ENCODE peak calls at places on chromosomes 13 and 19, in ten cellular contexts. E, Z, S, L, Q, D, P, X, F and C are unnamed samples.

GRCh38 chr13:55155046-55155445 is 1985.7 kb upstream of the PRR20A start:
- DNase-seq in E (no peak), Z (no peak), S (no peak), L (no peak), Q (no peak), D (no peak), P (no peak), X (no peak), F (no peak), C (no peak)

GRCh38 chr19:1064661-1065605 is 2.0 kb upstream of the ARHGAP45 start:
- DNase-seq in E (peak; percentile 82), Z (peak; percentile 59), S (peak; percentile 72), L (peak; percentile 80), Q (peak; percentile 89), D (peak; percentile 59), P (peak; percentile 43), X (peak; percentile 86), F (peak; percentile 91), C (peak; percentile 77)

GRCh38 chr19:58395220-58395978 is at the start of gene RNF225:
- DNase-seq in E (no peak), Z (no peak), S (no peak), L (peak; percentile 49), Q (peak; percentile 75), D (no peak), P (no peak), X (no peak), F (no peak), C (no peak)

GRCh38 chr19:607301-608154 is 17.8 kb downstream of the HCN2 start:
- DNase-seq in E (no peak), Z (no peak), S (no peak), L (no peak), Q (no peak), D (no peak), P (no peak), X (no peak), F (no peak), C (no peak)

GRCh38 chr13:23695711-23696512 is 125.7 kb downstream of the TNFRSF19 start:
- DNase-seq in E (no peak), Z (peak; percentile 48), S (no peak), L (peak; percentile 50), Q (peak; percentile 73), D (no peak), P (no peak), X (no peak), F (peak; percentile 29), C (no peak)

GRCh38 chr13:28754698-28755545 is 36.2 kb upstream of the SLC46A3 start:
- DNase-seq in E (no peak), Z (no peak), S (no peak), L (peak; percentile 3), Q (no peak), D (no peak), P (no peak), X (peak; percentile 26), F (peak; percentile 43), C (peak; percentile 40)

GRCh38 chr13:60226507-60226906 is 62.8 kb upstream of the DIAPH3 start:
- DNase-seq in E (peak; percentile 35), Z (no peak), S (no peak), L (no peak), Q (no peak), D (no peak), P (no peak), X (peak; percentile 34), F (peak; percentile 40), C (peak; percentile 36)

GRCh38 chr19:45408121-45408520 is 1.7 kb downstream of the POLR1G start:
- DNase-seq in E (no peak), Z (no peak), S (no peak), L (no peak), Q (no peak), D (no peak), P (no peak), X (no peak), F (no peak), C (no peak)

GRCh38 chr13:67408823-67409222 is 178.7 kb upstream of the PCDH9 start:
- DNase-seq in E (no peak), Z (peak; percentile 3), S (no peak), L (no peak), Q (no peak), D (no peak), P (no peak), X (no peak), F (no peak), C (peak; percentile 12)

GRCh38 chr13:44229371-44230030 is 144.1 kb upstream of the SERP2 start:
- DNase-seq in E (no peak), Z (no peak), S (no peak), L (no peak), Q (no peak), D (no peak), P (no peak), X (no peak), F (no peak), C (no peak)

GRCh38 chr19:5436101-5436947 is 18.9 kb upstream of the ZNRF4 start:
- DNase-seq in E (peak; percentile 98), Z (no peak), S (peak; percentile 87), L (peak; percentile 8), Q (no peak), D (peak; percentile 87), P (no peak), X (peak; percentile 90), F (peak; percentile 95), C (no peak)

GRCh38 chr13:106182404-106182803 is 353.1 kb downstream of the EFNB2 start:
- DNase-seq in E (peak; percentile 87), Z (no peak), S (no peak), L (no peak), Q (no peak), D (no peak), P (no peak), X (peak; percentile 87), F (peak; percentile 88), C (peak; percentile 91)

GRCh38 chr19:7868326-7868670 is 5.9 kb downstream of the PRR36 start:
- DNase-seq in E (no peak), Z (no peak), S (no peak), L (no peak), Q (no peak), D (no peak), P (no peak), X (peak; percentile 43), F (no peak), C (no peak)

GRCh38 chr19:8321760-8322637 is 703 bp downstream of the RPS28 start:
- DNase-seq in E (no peak), Z (no peak), S (no peak), L (no peak), Q (no peak), D (no peak), P (no peak), X (peak; percentile 51), F (no peak), C (no peak)

GRCh38 chr19:55257461-55258411 is 1.1 kb downstream of the PPP6R1 start:
- DNase-seq in E (peak; percentile 48), Z (no peak), S (no peak), L (peak; percentile 31), Q (no peak), D (no peak), P (no peak), X (peak; percentile 61), F (peak; percentile 43), C (no peak)

GRCh38 chr19:43553656-43554055 is 20.7 kb downstream of the ZNF575 start:
- DNase-seq in E (no peak), Z (no peak), S (no peak), L (no peak), Q (no peak), D (no peak), P (no peak), X (no peak), F (no peak), C (no peak)

GRCh38 chr19:41895745-41896580 is 13.0 kb downstream of the ARHGEF1 start:
- DNase-seq in E (no peak), Z (no peak), S (no peak), L (no peak), Q (no peak), D (no peak), P (no peak), X (peak; percentile 32), F (no peak), C (no peak)